ENCODE peak calls at places on chromosomes 16 and 17, in seven cellular contexts. J, G, A, H, N, C and Y are unnamed samples. For H4K20me1, the result is how much of the 10 kb centered on the place peaks cover.

GRCh38 chr16:58249780-58250478 is 44.9 kb downstream of the PRSS54 start:
- DNase-seq in H (peak), A (peak), J (peak), N (peak), G (peak), C (peak), Y (peak)

GRCh38 chr16:65624696-65625095 is 502.8 kb upstream of the CDH11 start:
- DNase-seq in A (no peak), C (no peak), N (no peak), G (no peak), H (no peak), J (no peak), Y (no peak)

GRCh38 chr17:42618442-42619150 is 9.1 kb downstream of the TUBG1 start:
- DNase-seq in H (peak), J (peak), N (peak), C (peak), A (peak), G (peak), Y (peak)

GRCh38 chr17:27241346-27241946 is 52.5 kb upstream of the WSB1 start:
- DNase-seq in C (no peak), G (peak), N (no peak), H (peak), J (peak), A (no peak), Y (no peak)

GRCh38 chr17:2235792-2236365 is 67.7 kb downstream of the SMG6 start:
- DNase-seq in N (no peak), A (no peak), C (peak), H (no peak), J (no peak), G (no peak), Y (no peak)

GRCh38 chr16:49441366-49441780 is 67.8 kb downstream of the C16orf78 start:
- DNase-seq in H (no peak), J (no peak), G (no peak), A (peak), C (peak), N (peak), Y (peak)

GRCh38 chr16:10622036-10622921 is 41.9 kb upstream of the EMP2 start:
- DNase-seq in J (no peak), A (no peak), C (no peak), G (no peak), N (no peak), H (no peak), Y (no peak)

GRCh38 chr16:21274172-21274726 is 3.8 kb downstream of the CRYM start:
- DNase-seq in C (no peak), H (no peak), J (no peak), G (no peak), A (no peak), N (no peak), Y (no peak)

GRCh38 chr17:29115906-29116651 is 64.1 kb downstream of the MYO18A start:
- DNase-seq in N (peak), A (peak), H (peak), G (peak), C (peak), J (peak), Y (no peak)

GRCh38 chr17:2700031-2700490 is 11.5 kb downstream of the CLUH start:
- DNase-seq in J (no peak), H (no peak), C (no peak), A (no peak), G (no peak), N (no peak), Y (no peak)

GRCh38 chr16:68642436-68643064 is 2.6 kb upstream of the CDH3 start:
- DNase-seq in H (no peak), J (peak), A (peak), C (no peak), G (no peak), N (no peak), Y (no peak)

GRCh38 chr16:57969451-57970123 is 1.3 kb downstream of the CNGB1 start:
- DNase-seq in G (no peak), C (no peak), A (no peak), N (no peak), H (no peak), J (no peak), Y (no peak)

GRCh38 chr17:82440377-82440981 is 10.1 kb downstream of the CYBC1 start:
- DNase-seq in J (no peak), N (no peak), A (no peak), G (no peak), C (peak), H (no peak), Y (no peak)

GRCh38 chr16:53775821-53776431 is 72.0 kb downstream of the FTO start:
- DNase-seq in C (no peak), J (peak), A (no peak), G (peak), H (peak), N (no peak), Y (no peak)

GRCh38 chr16:68936729-68937631 is 93.6 kb downstream of the TANGO6 start:
- DNase-seq in C (no peak), N (no peak), J (peak), A (no peak), H (no peak), G (no peak), Y (no peak)

GRCh38 chr17:356671-357434 is 4.2 kb upstream of the RPH3AL start:
- DNase-seq in H (no peak), C (no peak), N (no peak), J (no peak), A (no peak), G (no peak), Y (no peak)

GRCh38 chr17:13001991-13002615 is 15.7 kb downstream of the ELAC2 start:
- DNase-seq in J (no peak), N (no peak), G (no peak), H (no peak), A (no peak), C (no peak), Y (no peak)

GRCh38 chr17:41678907-41679739 is 9.6 kb upstream of the EIF1 start:
- DNase-seq in G (peak), C (peak), A (no peak), N (peak), J (peak), H (peak), Y (peak)

GRCh38 chr17:64006361-64007088 is 8.4 kb downstream of the PRR29 start:
- DNase-seq in C (no peak), J (no peak), H (no peak), G (no peak), N (no peak), A (peak), Y (no peak)

GRCh38 chr16:51450913-51451312 is 299.8 kb upstream of the SALL1 start:
- DNase-seq in N (no peak), G (no peak), H (no peak), J (no peak), C (no peak), A (no peak), Y (no peak)

GRCh38 chr16:25073849-25074248 is 37.7 kb upstream of the LCMT1 start:
- DNase-seq in C (peak), J (no peak), H (no peak), A (no peak), N (no peak), G (no peak), Y (no peak)

GRCh38 chr17:19718613-19719364 is 2.4 kb upstream of the SLC47A2 start:
- DNase-seq in N (peak), G (peak), J (peak), C (no peak), H (peak), A (peak), Y (no peak)

GRCh38 chr17:49337900-49338299 is 24.1 kb downstream of the ZNF652 start:
- DNase-seq in G (no peak), H (no peak), J (no peak), A (no peak), C (no peak), N (no peak), Y (no peak)

GRCh38 chr17:76727745-76728456 is 1.3 kb downstream of the METTL23 start:
- DNase-seq in H (no peak), J (no peak), C (peak), A (no peak), G (no peak), N (peak), Y (peak)

GRCh38 chr16:49061315-49061714 is 220.3 kb downstream of the CBLN1 start:
- DNase-seq in H (no peak), N (no peak), G (no peak), C (no peak), A (no peak), J (no peak), Y (no peak)

GRCh38 chr17:42519546-42520444 is 16.2 kb upstream of the NAGLU start:
- DNase-seq in J (peak), H (peak), G (peak), A (no peak), C (no peak), N (no peak), Y (no peak)

GRCh38 chr17:27514595-27515413 is 58.6 kb downstream of the KSR1 start:
- DNase-seq in G (no peak), H (no peak), N (no peak), J (no peak), C (no peak), A (no peak), Y (no peak)

GRCh38 chr17:45868276-45868675 is 23.6 kb downstream of the SPPL2C start:
- DNase-seq in J (no peak), G (no peak), N (no peak), H (no peak), C (no peak), A (no peak), Y (no peak)

GRCh38 chr16:101586-101985 is 23.6 kb downstream of the MPG start:
- DNase-seq in J (peak), A (no peak), H (no peak), C (no peak), G (no peak), N (no peak), Y (no peak)

GRCh38 chr17:79785017-79785899 is 7.3 kb downstream of the CBX2 start:
- DNase-seq in H (no peak), A (no peak), N (no peak), J (no peak), G (no peak), C (no peak), Y (no peak)

GRCh38 chr17:79788455-79788854 is 8.4 kb downstream of the CBX8 start:
- DNase-seq in G (no peak), N (no peak), A (no peak), H (no peak), C (no peak), J (no peak), Y (no peak)

GRCh38 chr17:79788989-79789942 is 7.6 kb downstream of the CBX8 start:
- DNase-seq in C (no peak), N (no peak), A (no peak), G (no peak), J (no peak), H (no peak), Y (no peak)

GRCh38 chr17:79785900-79786810 is 8.2 kb downstream of the CBX2 start:
- DNase-seq in C (no peak), N (no peak), H (no peak), A (no peak), G (no peak), J (no peak), Y (no peak)

DNA sequence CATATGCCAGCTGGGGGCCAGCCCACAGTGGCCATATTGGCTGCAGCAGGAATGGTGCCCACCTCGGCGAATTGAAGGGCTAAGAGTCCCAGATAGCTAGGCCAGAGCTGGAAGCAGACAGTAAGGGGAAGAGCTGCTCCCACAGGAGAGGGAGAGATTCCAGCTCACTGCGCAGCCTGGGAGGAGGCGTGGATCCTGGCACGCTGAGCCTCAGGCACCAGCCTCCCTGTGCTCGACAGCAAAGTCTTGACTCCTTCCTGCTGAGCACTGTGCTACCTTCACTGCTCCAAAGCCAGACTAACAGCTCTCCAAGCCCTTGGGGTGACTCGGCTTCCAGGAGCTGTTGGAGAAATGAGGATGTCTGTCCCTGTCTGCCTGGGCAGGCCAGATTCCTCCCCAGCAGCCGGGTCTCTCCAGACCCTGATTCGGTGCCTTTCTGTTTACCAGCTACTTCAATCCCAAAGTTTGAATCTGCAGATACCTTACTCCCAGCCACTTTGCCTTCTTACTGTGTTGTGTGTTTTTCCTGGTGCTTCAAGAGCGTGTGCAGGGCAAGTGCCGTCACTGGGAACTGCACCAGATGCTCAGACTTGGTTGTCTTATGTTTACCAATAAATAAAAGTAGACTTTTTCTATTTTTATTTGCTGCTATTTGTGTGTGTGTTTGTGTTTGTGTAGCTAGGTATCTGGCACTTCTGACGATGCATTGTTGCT is 9.1 kb downstream of the CBX2 start:
- DNase-seq in C (no peak), J (no peak), G (no peak), H (no peak), A (no peak), N (no peak), Y (no peak)
- H4K20me1 ChIP-seq in C (under half), J (under half), G (under half), H (under half), A (under half), N (under half), Y (under half)

GRCh38 chr16:11679250-11679649 is 11.0 kb downstream of the SNN start:
- DNase-seq in J (no peak), H (no peak), A (no peak), C (no peak), G (no peak), N (peak), Y (no peak)
- H4K20me1 ChIP-seq in J (under half), H (under half), A (half or more), C (under half), G (under half), N (under half), Y (under half)

GRCh38 chr17:81130385-81131288 is 34.7 kb upstream of the PVALEF start:
- DNase-seq in H (no peak), N (no peak), J (no peak), G (no peak), C (no peak), A (no peak), Y (no peak)
- H4K20me1 ChIP-seq in H (under half), N (under half), J (under half), G (under half), C (under half), A (under half), Y (under half)

GRCh38 chr17:38874505-38875419 is 4.9 kb downstream of the LASP1 start:
- DNase-seq in G (no peak), A (no peak), J (no peak), C (no peak), H (no peak), N (no peak), Y (no peak)

GRCh38 chr17:38873646-38874380 is 4.0 kb downstream of the LASP1 start:
- DNase-seq in N (no peak), H (no peak), G (peak), J (no peak), C (no peak), A (no peak), Y (no peak)

GRCh38 chr17:38871992-38872605 is 2.2 kb downstream of the LASP1 start:
- DNase-seq in G (no peak), C (peak), A (no peak), N (no peak), J (no peak), H (no peak), Y (no peak)

GRCh38 chr17:38871247-38871991 is 1.6 kb downstream of the LASP1 start:
- DNase-seq in G (peak), A (no peak), N (peak), C (peak), H (peak), J (peak), Y (peak)

GRCh38 chr17:38872671-38873385 is 3.0 kb downstream of the LASP1 start:
- DNase-seq in N (no peak), G (no peak), J (no peak), C (no peak), A (no peak), H (no peak), Y (no peak)
- H4K20me1 ChIP-seq in N (under half), G (half or more), J (under half), C (under half), A (half or more), H (under half), Y (under half)

GRCh38 chr16:67158637-67159600 is 790 bp downstream of the TRADD start:
- DNase-seq in H (peak), G (peak), N (peak), J (peak), C (peak), A (peak), Y (peak)
- H4K20me1 ChIP-seq in H (under half), G (under half), N (under half), J (under half), C (under half), A (under half), Y (under half)

GRCh38 chr17:17079336-17079735 is 37.1 kb downstream of the MPRIP start:
- DNase-seq in N (no peak), A (no peak), G (no peak), H (no peak), J (no peak), C (no peak), Y (no peak)

GRCh38 chr17:17080781-17081180 is 38.5 kb downstream of the MPRIP start:
- DNase-seq in C (no peak), J (no peak), A (no peak), H (no peak), G (no peak), N (no peak), Y (no peak)

GRCh38 chr17:17081304-17081940 is 39.2 kb downstream of the MPRIP start:
- DNase-seq in C (no peak), N (no peak), A (no peak), J (no peak), H (no peak), G (no peak), Y (no peak)

GRCh38 chr17:17079761-17080160 is 37.5 kb downstream of the MPRIP start:
- DNase-seq in G (no peak), N (no peak), C (no peak), H (no peak), J (no peak), A (no peak), Y (no peak)

GRCh38 chr17:17080181-17080631 is 37.9 kb downstream of the MPRIP start:
- DNase-seq in G (no peak), N (no peak), A (no peak), H (no peak), J (no peak), C (no peak), Y (no peak)
- H4K20me1 ChIP-seq in G (half or more), N (under half), A (half or more), H (half or more), J (under half), C (under half), Y (under half)

DNA sequence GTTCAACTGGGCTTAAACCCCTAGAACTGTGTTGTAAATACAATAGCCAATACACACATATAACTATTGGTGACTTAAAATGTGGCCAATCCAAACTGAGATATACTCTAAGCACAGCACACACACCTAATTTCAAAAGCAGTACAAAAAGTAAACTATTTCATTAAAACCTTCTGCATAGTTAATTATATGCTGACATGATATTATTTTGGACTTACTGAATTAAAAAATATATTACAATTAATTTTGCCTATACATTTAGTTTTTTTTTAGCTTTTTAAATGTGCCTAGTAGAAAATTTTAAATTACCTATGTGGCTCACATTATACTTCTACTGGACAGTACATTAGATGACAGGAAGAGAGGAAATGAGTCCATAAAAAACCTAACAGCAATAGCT is 21.5 kb downstream of the MED13 start:
- DNase-seq in G (no peak), J (no peak), N (no peak), C (no peak), A (no peak), H (no peak), Y (no peak)
- H4K20me1 ChIP-seq in G (half or more), J (under half), N (under half), C (under half), A (under half), H (under half), Y (under half)

GRCh38 chr17:21020622-21021021 is 22.2 kb downstream of the USP22 start:
- DNase-seq in N (no peak), G (no peak), C (no peak), H (no peak), J (no peak), A (no peak), Y (no peak)
- H4K20me1 ChIP-seq in N (half or more), G (half or more), C (under half), H (half or more), J (under half), A (half or more), Y (under half)

DNA sequence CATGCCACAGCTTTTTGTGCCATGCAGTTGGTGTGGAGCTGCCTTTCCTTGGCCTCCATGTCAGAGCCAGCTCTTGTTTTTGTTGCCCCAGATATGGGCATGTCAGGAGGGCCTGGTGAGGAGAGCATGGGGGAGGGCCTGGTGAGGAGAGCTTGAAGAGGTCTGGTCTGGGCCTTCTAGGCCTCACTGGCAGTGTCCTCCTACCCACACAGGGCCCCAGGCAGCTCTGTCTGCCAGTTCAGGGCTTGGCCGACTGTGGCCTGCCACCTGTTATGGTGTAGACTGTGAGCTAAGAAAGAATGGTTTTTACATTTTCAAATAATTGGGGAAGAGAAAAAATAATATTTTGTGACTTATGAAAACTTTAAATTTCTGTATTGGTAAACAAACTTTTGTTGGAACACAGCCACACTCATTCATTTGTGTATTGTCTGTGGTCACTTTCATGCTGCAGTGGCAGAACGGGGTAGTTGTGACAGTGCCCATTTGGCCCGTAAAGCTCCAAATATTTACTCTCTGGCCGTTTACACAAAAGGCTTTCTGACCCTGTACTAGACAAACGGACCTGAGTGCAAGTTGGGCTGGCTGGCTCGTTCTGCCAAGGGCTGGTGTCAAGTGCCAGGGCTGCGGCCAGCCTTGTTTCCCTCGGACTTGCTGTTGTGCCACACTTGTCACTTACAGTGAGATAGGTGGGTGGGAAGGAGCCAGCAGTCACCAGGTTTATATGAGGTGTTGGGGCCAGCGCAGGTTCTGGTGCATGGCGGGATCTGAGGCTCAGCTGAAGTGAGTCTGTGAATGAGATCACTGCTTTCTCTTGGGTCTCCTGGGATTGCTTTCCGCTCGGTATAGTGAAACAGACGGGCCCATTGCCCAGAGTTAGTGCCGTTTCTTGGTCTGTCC is 18.2 kb downstream of the PGS1 start:
- DNase-seq in H (no peak), C (no peak), J (no peak), N (no peak), G (no peak), A (no peak), Y (no peak)
- H4K20me1 ChIP-seq in H (under half), C (under half), J (under half), N (under half), G (under half), A (half or more), Y (under half)